ENCODE peak calls at places on chromosomes 13 and 19, in five cellular contexts. D is aorta, N is left ventricle myocardium inferior, H is sigmoid colon, K is K562. T is an unnamed sample.

GRCh38 chr19:50669319-50670101 is 20.3 kb downstream of the C19orf81 start:
- DNase-seq in D (no peak), N (no peak), H (no peak), K (peak; percentile 73), T (peak; percentile 76)

GRCh38 chr13:74794147-74794546 is 659.9 kb upstream of the KLF12 start:
- DNase-seq in D (no peak), N (no peak), H (no peak), K (no peak), T (no peak)

GRCh38 chr19:2250765-2251576 is 1.8 kb downstream of the AMH start:
- DNase-seq in D (no peak), N (no peak), H (no peak), K (no peak), T (no peak)

GRCh38 chr19:2695288-2695866 is 7.1 kb downstream of the GNG7 start:
- DNase-seq in D (no peak), N (peak; percentile 60), H (no peak), K (no peak), T (no peak)

GRCh38 chr13:79194272-79194671 is 211.8 kb downstream of the RBM26 start:
- DNase-seq in D (no peak), N (no peak), H (no peak), K (no peak), T (no peak)

GRCh38 chr13:71219671-71220070 is 647.3 kb downstream of the DACH1 start:
- DNase-seq in D (no peak), N (no peak), H (no peak), K (no peak), T (peak; percentile 2)

GRCh38 chr19:35000647-35001501 is 751 bp downstream of the GRAMD1A start:
- DNase-seq in D (no peak), N (no peak), H (no peak), K (peak; percentile 82), T (no peak)

GRCh38 chr13:79468402-79468801 is 12.6 kb upstream of the NDFIP2 start:
- DNase-seq in D (no peak), N (no peak), H (no peak), K (no peak), T (no peak)

GRCh38 chr13:113121183-113121927 is 1.2 kb upstream of the F10 start:
- DNase-seq in D (peak; percentile 42), N (no peak), H (no peak), K (no peak), T (peak; percentile 42)

GRCh38 chr19:17812099-17812498 is 9.2 kb downstream of the INSL3 start:
- DNase-seq in D (no peak), N (no peak), H (no peak), K (no peak), T (no peak)

GRCh38 chr13:107866666-107867623 is 348.4 kb downstream of the LIG4 start:
- DNase-seq in D (no peak), N (no peak), H (no peak), K (peak; percentile 94), T (peak; percentile 79)

GRCh38 chr13:67343777-67344176 is 113.6 kb upstream of the PCDH9 start:
- DNase-seq in D (no peak), N (no peak), H (no peak), K (no peak), T (no peak)

GRCh38 chr13:70173236-70173959 is 65.1 kb upstream of the KLHL1 start:
- DNase-seq in D (no peak), N (no peak), H (no peak), K (no peak), T (peak; percentile 10)

GRCh38 chr19:460877-461609 is at the start of gene SHC2:
- DNase-seq in D (no peak), N (peak; percentile 38), H (peak; percentile 81), K (peak; percentile 68), T (peak; percentile 93)

GRCh38 chr13:97382276-97382675 is 51.7 kb upstream of the RAP2A start:
- DNase-seq in D (no peak), N (no peak), H (no peak), K (no peak), T (no peak)

GRCh38 chr19:18399008-18399407 is 1.6 kb upstream of the LRRC25 start:
- DNase-seq in D (peak; percentile 81), N (no peak), H (no peak), K (no peak), T (no peak)

GRCh38 chr19:29545866-29546582 is 20.2 kb downstream of the VSTM2B start:
- DNase-seq in D (no peak), N (no peak), H (peak; percentile 11), K (no peak), T (no peak)

GRCh38 chr13:80305737-80306136 is 35.2 kb downstream of the SPRY2 start:
- DNase-seq in D (no peak), N (no peak), H (no peak), K (no peak), T (no peak)

GRCh38 chr13:109802936-109803335 is 16.6 kb upstream of the IRS2 start:
- DNase-seq in D (no peak), N (no peak), H (no peak), K (no peak), T (no peak)

GRCh38 chr13:45812599-45813372 is 38.8 kb downstream of the SIAH3 start:
- DNase-seq in D (no peak), N (no peak), H (no peak), K (no peak), T (no peak)

GRCh38 chr19:39413269-39413902 is 917 bp downstream of the PLEKHG2 start:
- DNase-seq in D (peak; percentile 88), N (peak; percentile 83), H (peak; percentile 91), K (peak; percentile 65), T (peak; percentile 94)

GRCh38 chr13:104315606-104316005 is 1249.4 kb upstream of the SLC10A2 start:
- DNase-seq in D (no peak), N (no peak), H (no peak), K (no peak), T (no peak)

GRCh38 chr19:18537431-18537830 is 5.9 kb downstream of the FKBP8 start:
- DNase-seq in D (no peak), N (no peak), H (no peak), K (no peak), T (peak; percentile 24)

GRCh38 chr19:34257559-34257924 is 3.2 kb downstream of the GARRE1 start:
- DNase-seq in D (no peak), N (no peak), H (no peak), K (no peak), T (no peak)

GRCh38 chr13:80040219-80040976 is 300.5 kb downstream of the SPRY2 start:
- DNase-seq in D (no peak), N (no peak), H (no peak), K (no peak), T (no peak)

GRCh38 chr19:51572908-51573307 is 1.8 kb downstream of the ZNF175 start:
- DNase-seq in D (no peak), N (no peak), H (no peak), K (no peak), T (no peak)

GRCh38 chr13:31965361-31966066 is 66.1 kb upstream of the FRY start:
- DNase-seq in D (no peak), N (no peak), H (no peak), K (no peak), T (no peak)

DNA sequence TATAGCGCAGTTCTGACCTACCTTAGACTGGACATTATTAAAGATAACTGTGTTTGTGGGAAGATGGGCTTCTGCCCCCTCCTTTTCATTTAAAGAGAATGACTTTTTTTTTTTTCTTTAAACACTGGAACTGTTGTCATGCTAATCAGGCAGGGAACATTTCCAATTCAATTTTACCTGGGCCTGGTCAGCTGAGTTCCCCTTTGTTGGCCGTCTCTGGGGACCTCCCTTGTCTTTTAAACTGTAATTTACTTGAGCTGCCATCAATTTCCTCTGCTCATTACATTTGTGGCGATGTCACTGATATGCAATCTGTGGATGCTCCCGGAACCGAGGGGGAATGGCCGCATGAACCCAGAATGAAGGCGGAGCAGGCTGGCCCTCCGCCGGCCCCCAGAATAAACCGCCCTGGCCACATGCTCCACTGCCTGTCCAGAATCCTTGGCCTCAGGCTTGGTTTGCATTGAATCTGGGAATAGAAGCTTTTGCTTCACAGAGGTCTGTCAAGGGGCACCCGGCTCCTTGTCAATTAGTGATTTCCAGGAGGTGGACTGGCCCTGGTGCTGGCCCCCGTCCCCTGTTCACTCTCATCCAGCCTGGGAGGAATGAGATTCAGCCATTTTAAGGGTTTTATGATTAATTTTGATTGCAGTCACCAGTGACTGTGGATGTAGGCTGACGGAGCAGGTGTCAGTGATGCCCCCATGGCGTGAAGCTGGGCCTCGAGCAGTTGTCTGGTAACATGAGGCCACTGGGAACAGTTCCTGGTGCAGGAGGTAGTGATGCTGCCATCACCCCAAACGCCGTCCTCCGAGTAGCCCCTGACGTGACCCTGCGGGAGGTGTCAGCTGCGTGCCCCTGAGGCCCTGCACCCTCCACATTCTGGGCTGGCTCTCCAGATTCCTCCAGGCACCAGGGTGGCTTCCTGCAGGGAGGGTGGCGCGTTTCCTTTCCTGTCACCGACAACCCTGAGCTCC is 276.9 kb downstream of the TEX29 start:
- DNase-seq in D (no peak), N (no peak), H (no peak), K (no peak), T (peak; percentile 72)
- H3K27me3 ChIP-seq in D (no peaks in the 10 kb centered on the region), N (peaks cover 56% of the 10 kb centered on the region), H (no peaks in the 10 kb centered on the region), K (no peaks in the 10 kb centered on the region), T (peaks cover 1% of the 10 kb centered on the region)

GRCh38 chr19:4529924-4530522 is 5.0 kb downstream of the PLIN5 start:
- DNase-seq in D (no peak), N (no peak), H (no peak), K (no peak), T (peak; percentile 60)

GRCh38 chr19:4533835-4534424 is 1.1 kb downstream of the PLIN5 start:
- DNase-seq in D (no peak), N (no peak), H (no peak), K (no peak), T (peak; percentile 53)

GRCh38 chr19:4531562-4532165 is 3.4 kb downstream of the PLIN5 start:
- DNase-seq in D (no peak), N (no peak), H (no peak), K (no peak), T (peak; percentile 64)

GRCh38 chr19:4534836-4535658 is at the start of gene PLIN5:
- DNase-seq in D (no peak), N (peak; percentile 81), H (peak; percentile 84), K (peak; percentile 99), T (peak; percentile 100)

GRCh38 chr19:4533334-4533733 is 1.7 kb downstream of the PLIN5 start:
- DNase-seq in D (no peak), N (no peak), H (no peak), K (no peak), T (peak; percentile 16)
- H3K27me3 ChIP-seq in D (no peaks in the 10 kb centered on the region), N (peaks cover 31% of the 10 kb centered on the region), H (peaks cover 4% of the 10 kb centered on the region), K (peaks cover 6% of the 10 kb centered on the region), T (peaks cover 8% of the 10 kb centered on the region)

DNA sequence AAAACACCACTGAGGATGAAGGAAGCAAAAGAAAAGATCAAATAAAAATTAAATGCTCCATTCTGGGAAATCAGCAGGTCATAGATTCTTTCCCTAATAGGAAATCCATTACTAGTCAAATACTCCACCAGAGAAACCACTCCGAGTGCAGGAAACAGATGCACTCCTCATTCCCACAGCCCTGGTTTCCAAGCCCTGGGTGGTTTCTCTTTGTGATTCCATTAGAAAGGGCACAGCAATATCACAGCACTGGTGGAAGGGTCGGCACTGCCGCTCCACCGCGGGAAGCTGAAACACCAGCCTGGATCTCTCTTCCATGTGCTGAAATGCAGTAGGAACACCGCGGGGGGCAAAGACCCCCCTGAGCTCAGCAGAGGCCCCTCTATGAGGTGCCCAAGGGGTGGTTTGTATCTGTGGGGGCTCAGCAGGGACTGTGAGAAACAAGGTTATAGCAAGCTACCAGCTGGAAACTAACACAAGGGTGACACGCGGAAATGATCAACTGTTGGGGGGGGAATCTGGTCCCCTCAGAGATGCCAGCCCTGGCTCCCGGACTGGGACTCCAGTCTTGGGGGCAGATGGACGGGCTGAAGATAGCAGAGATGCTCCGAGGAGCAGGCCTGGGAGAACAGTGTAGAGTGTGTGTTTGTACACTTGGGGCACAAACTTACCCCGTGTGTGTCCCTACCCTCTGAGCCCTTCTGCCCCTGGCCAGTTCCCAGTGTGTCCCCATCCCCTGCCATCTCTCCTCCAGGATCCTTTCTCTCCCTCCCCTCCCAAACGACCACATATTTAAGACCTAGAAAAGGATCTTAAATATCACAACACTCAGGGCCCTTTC is 1.8 kb downstream of the ZFR2 start:
- DNase-seq in D (no peak), N (no peak), H (no peak), K (no peak), T (no peak)
- H3K27me3 ChIP-seq in D (no peaks in the 10 kb centered on the region), N (peaks cover 96% of the 10 kb centered on the region), H (peaks cover 39% of the 10 kb centered on the region), K (peaks cover 48% of the 10 kb centered on the region), T (peaks cover 9% of the 10 kb centered on the region)

GRCh38 chr19:54414156-54414555 is 1.1 kb upstream of the TTYH1 start:
- DNase-seq in D (no peak), N (no peak), H (no peak), K (no peak), T (no peak)
- H3K27me3 ChIP-seq in D (no peaks in the 10 kb centered on the region), N (peaks cover 85% of the 10 kb centered on the region), H (peaks cover 33% of the 10 kb centered on the region), K (peaks cover under 1% of the 10 kb centered on the region), T (peaks cover 34% of the 10 kb centered on the region)

T was measured in H7.